ENCODE peak calls at places on chromosomes 6 and 20, in nine cellular contexts. One of them, this sample, is unnamed.

GRCh38 chr6:16770701-16771569 is 9.7 kb upstream of the ATXN1 start:
- DNase-seq in left cardiac atrium: peak; percentile 80
- DNase-seq in Ammon's horn: peak; percentile 88
- DNase-seq in GF-D8: peak; percentile 53
- DNase-seq in HS-5: no peak
- DNase-seq in naive thymus-derived CD8-positive, alpha-beta T cell: peak; percentile 63
- DNase-seq in activated gamma-delta T cell treated with Interleukin-2 at 50 U/mL for 16 hours: peak; percentile 73
- DNase-seq in activated naive CD8-positive, alpha-beta T cell treated with anti-CD3 and anti-CD28 coated beads, Interleukin-2, amount 50 U/mL, for 24 hours: peak; percentile 84
- DNase-seq in H4: peak; percentile 92
- DNase-seq in this sample: peak; percentile 90

GRCh38 chr6:107318100-107318736 is 141.1 kb downstream of the PDSS2 start:
- DNase-seq in left cardiac atrium: peak; percentile 50
- DNase-seq in Ammon's horn: peak; percentile 79
- DNase-seq in GF-D8: peak; percentile 54
- DNase-seq in HS-5: no peak
- DNase-seq in naive thymus-derived CD8-positive, alpha-beta T cell: no peak
- DNase-seq in activated gamma-delta T cell treated with Interleukin-2 at 50 U/mL for 16 hours: no peak
- DNase-seq in activated naive CD8-positive, alpha-beta T cell treated with anti-CD3 and anti-CD28 coated beads, Interleukin-2, amount 50 U/mL, for 24 hours: peak; percentile 43
- DNase-seq in H4: peak; percentile 31
- DNase-seq in this sample: peak; percentile 72

GRCh38 chr6:169069361-169069760 is 184.3 kb downstream of the THBS2 start:
- DNase-seq in left cardiac atrium: no peak
- DNase-seq in Ammon's horn: no peak
- DNase-seq in GF-D8: no peak
- DNase-seq in HS-5: no peak
- DNase-seq in naive thymus-derived CD8-positive, alpha-beta T cell: no peak
- DNase-seq in activated gamma-delta T cell treated with Interleukin-2 at 50 U/mL for 16 hours: no peak
- DNase-seq in activated naive CD8-positive, alpha-beta T cell treated with anti-CD3 and anti-CD28 coated beads, Interleukin-2, amount 50 U/mL, for 24 hours: no peak
- DNase-seq in H4: no peak
- DNase-seq in this sample: peak; percentile 85

GRCh38 chr6:49305010-49305409 is 158.0 kb downstream of the MMUT start:
- DNase-seq in left cardiac atrium: no peak
- DNase-seq in Ammon's horn: no peak
- DNase-seq in GF-D8: no peak
- DNase-seq in HS-5: no peak
- DNase-seq in naive thymus-derived CD8-positive, alpha-beta T cell: no peak
- DNase-seq in activated gamma-delta T cell treated with Interleukin-2 at 50 U/mL for 16 hours: no peak
- DNase-seq in activated naive CD8-positive, alpha-beta T cell treated with anti-CD3 and anti-CD28 coated beads, Interleukin-2, amount 50 U/mL, for 24 hours: no peak
- DNase-seq in H4: no peak
- DNase-seq in this sample: no peak

GRCh38 chr6:108336971-108337370 is 42.1 kb downstream of the AFG1L start:
- DNase-seq in left cardiac atrium: no peak
- DNase-seq in Ammon's horn: no peak
- DNase-seq in GF-D8: no peak
- DNase-seq in HS-5: no peak
- DNase-seq in naive thymus-derived CD8-positive, alpha-beta T cell: no peak
- DNase-seq in activated gamma-delta T cell treated with Interleukin-2 at 50 U/mL for 16 hours: no peak
- DNase-seq in activated naive CD8-positive, alpha-beta T cell treated with anti-CD3 and anti-CD28 coated beads, Interleukin-2, amount 50 U/mL, for 24 hours: no peak
- DNase-seq in H4: no peak
- DNase-seq in this sample: no peak

GRCh38 chr6:22614541-22614940 is 45.2 kb downstream of the HDGFL1 start:
- DNase-seq in left cardiac atrium: no peak
- DNase-seq in Ammon's horn: no peak
- DNase-seq in GF-D8: no peak
- DNase-seq in HS-5: no peak
- DNase-seq in naive thymus-derived CD8-positive, alpha-beta T cell: no peak
- DNase-seq in activated gamma-delta T cell treated with Interleukin-2 at 50 U/mL for 16 hours: no peak
- DNase-seq in activated naive CD8-positive, alpha-beta T cell treated with anti-CD3 and anti-CD28 coated beads, Interleukin-2, amount 50 U/mL, for 24 hours: no peak
- DNase-seq in H4: no peak
- DNase-seq in this sample: no peak

GRCh38 chr6:135114355-135115145 is 59.9 kb upstream of the HBS1L start:
- DNase-seq in left cardiac atrium: no peak
- DNase-seq in Ammon's horn: no peak
- DNase-seq in GF-D8: no peak
- DNase-seq in HS-5: no peak
- DNase-seq in naive thymus-derived CD8-positive, alpha-beta T cell: no peak
- DNase-seq in activated gamma-delta T cell treated with Interleukin-2 at 50 U/mL for 16 hours: no peak
- DNase-seq in activated naive CD8-positive, alpha-beta T cell treated with anti-CD3 and anti-CD28 coated beads, Interleukin-2, amount 50 U/mL, for 24 hours: peak; percentile 56
- DNase-seq in H4: no peak
- DNase-seq in this sample: no peak

GRCh38 chr6:37674161-37674560 is 23.5 kb downstream of the MDGA1 start:
- DNase-seq in left cardiac atrium: no peak
- DNase-seq in Ammon's horn: peak; percentile 97
- DNase-seq in GF-D8: no peak
- DNase-seq in HS-5: no peak
- DNase-seq in naive thymus-derived CD8-positive, alpha-beta T cell: no peak
- DNase-seq in activated gamma-delta T cell treated with Interleukin-2 at 50 U/mL for 16 hours: no peak
- DNase-seq in activated naive CD8-positive, alpha-beta T cell treated with anti-CD3 and anti-CD28 coated beads, Interleukin-2, amount 50 U/mL, for 24 hours: no peak
- DNase-seq in H4: no peak
- DNase-seq in this sample: no peak

GRCh38 chr6:33632603-33633039 is 11.5 kb downstream of the ITPR3 start:
- DNase-seq in left cardiac atrium: peak; percentile 51
- DNase-seq in Ammon's horn: peak; percentile 24
- DNase-seq in GF-D8: no peak
- DNase-seq in HS-5: no peak
- DNase-seq in naive thymus-derived CD8-positive, alpha-beta T cell: peak; percentile 40
- DNase-seq in activated gamma-delta T cell treated with Interleukin-2 at 50 U/mL for 16 hours: peak; percentile 45
- DNase-seq in activated naive CD8-positive, alpha-beta T cell treated with anti-CD3 and anti-CD28 coated beads, Interleukin-2, amount 50 U/mL, for 24 hours: peak; percentile 55
- DNase-seq in H4: no peak
- DNase-seq in this sample: peak; percentile 45

GRCh38 chr6:156991971-156992370 is 214.8 kb downstream of the ARID1B start:
- DNase-seq in left cardiac atrium: no peak
- DNase-seq in Ammon's horn: no peak
- DNase-seq in GF-D8: no peak
- DNase-seq in HS-5: peak; percentile 8
- DNase-seq in naive thymus-derived CD8-positive, alpha-beta T cell: no peak
- DNase-seq in activated gamma-delta T cell treated with Interleukin-2 at 50 U/mL for 16 hours: no peak
- DNase-seq in activated naive CD8-positive, alpha-beta T cell treated with anti-CD3 and anti-CD28 coated beads, Interleukin-2, amount 50 U/mL, for 24 hours: no peak
- DNase-seq in H4: no peak
- DNase-seq in this sample: no peak

GRCh38 chr6:91094806-91095475 is 508.1 kb upstream of the MAP3K7 start:
- DNase-seq in left cardiac atrium: no peak
- DNase-seq in Ammon's horn: no peak
- DNase-seq in GF-D8: no peak
- DNase-seq in HS-5: peak; percentile 11
- DNase-seq in naive thymus-derived CD8-positive, alpha-beta T cell: no peak
- DNase-seq in activated gamma-delta T cell treated with Interleukin-2 at 50 U/mL for 16 hours: no peak
- DNase-seq in activated naive CD8-positive, alpha-beta T cell treated with anti-CD3 and anti-CD28 coated beads, Interleukin-2, amount 50 U/mL, for 24 hours: no peak
- DNase-seq in H4: no peak
- DNase-seq in this sample: no peak

GRCh38 chr20:62428396-62429160 is 1.2 kb upstream of the RBBP8NL start:
- DNase-seq in left cardiac atrium: no peak
- DNase-seq in Ammon's horn: no peak
- DNase-seq in GF-D8: no peak
- DNase-seq in HS-5: no peak
- DNase-seq in naive thymus-derived CD8-positive, alpha-beta T cell: no peak
- DNase-seq in activated gamma-delta T cell treated with Interleukin-2 at 50 U/mL for 16 hours: no peak
- DNase-seq in activated naive CD8-positive, alpha-beta T cell treated with anti-CD3 and anti-CD28 coated beads, Interleukin-2, amount 50 U/mL, for 24 hours: no peak
- DNase-seq in H4: no peak
- DNase-seq in this sample: no peak

GRCh38 chr20:47038581-47039560 is 144.2 kb downstream of the EYA2 start:
- DNase-seq in left cardiac atrium: no peak
- DNase-seq in Ammon's horn: no peak
- DNase-seq in GF-D8: no peak
- DNase-seq in HS-5: no peak
- DNase-seq in naive thymus-derived CD8-positive, alpha-beta T cell: no peak
- DNase-seq in activated gamma-delta T cell treated with Interleukin-2 at 50 U/mL for 16 hours: no peak
- DNase-seq in activated naive CD8-positive, alpha-beta T cell treated with anti-CD3 and anti-CD28 coated beads, Interleukin-2, amount 50 U/mL, for 24 hours: no peak
- DNase-seq in H4: no peak
- DNase-seq in this sample: no peak

This sample was measured in fibroblast of mammary gland.